ENCODE peak calls at places on chromosomes 4 and X, in six cellular contexts. X, S, G, F, J and V are unnamed samples.

GRCh38 chrX:150693782-150694574 is 782 bp downstream of the MTMR1 start:
- DNase-seq in X (peak; percentile 79), S (no peak), G (peak; percentile 70), F (peak; percentile 93), J (peak; percentile 65), V (peak; percentile 94)

GRCh38 chrX:154378059-154378798 is 866 bp upstream of the EMD start:
- DNase-seq in X (peak; percentile 98), S (no peak), G (peak; percentile 73), F (peak; percentile 35), J (peak; percentile 67), V (no peak)

GRCh38 chr4:52234539-52235174 is 183.6 kb downstream of the SPATA18 start:
- DNase-seq in X (no peak), S (no peak), G (peak; percentile 53), F (no peak), J (no peak), V (no peak)

GRCh38 chrX:46209037-46209436 is 336.2 kb downstream of the ZNF674 start:
- DNase-seq in X (no peak), S (no peak), G (no peak), F (no peak), J (no peak), V (no peak)

GRCh38 chr4:187826725-187827124 is 168.8 kb upstream of the ZFP42 start:
- DNase-seq in X (no peak), S (no peak), G (no peak), F (no peak), J (no peak), V (no peak)

GRCh38 chr4:121989715-121990114 is 37.9 kb upstream of the TRPC3 start:
- DNase-seq in X (no peak), S (no peak), G (no peak), F (no peak), J (no peak), V (no peak)

GRCh38 chrX:124280294-124280902 is 52.1 kb upstream of the TEX13D start:
- DNase-seq in X (no peak), S (no peak), G (no peak), F (no peak), J (no peak), V (no peak)

GRCh38 chrX:38891641-38892413 is 90.6 kb downstream of the MID1IP1 start:
- DNase-seq in X (no peak), S (no peak), G (no peak), F (peak; percentile 69), J (no peak), V (no peak)

GRCh38 chr4:95161781-95162469 is 386.8 kb downstream of the UNC5C start:
- DNase-seq in X (no peak), S (no peak), G (no peak), F (no peak), J (no peak), V (no peak)

GRCh38 chr4:166198921-166199320 is 325.9 kb downstream of the TLL1 start:
- DNase-seq in X (no peak), S (no peak), G (no peak), F (no peak), J (no peak), V (no peak)

GRCh38 chrX:20742106-20742505 is 475.4 kb upstream of the RPS6KA3 start:
- DNase-seq in X (no peak), S (no peak), G (peak; percentile 75), F (no peak), J (no peak), V (no peak)

GRCh38 chr4:764405-765169 is 59.0 kb downstream of the PCGF3 start:
- DNase-seq in X (peak; percentile 26), S (no peak), G (no peak), F (no peak), J (no peak), V (no peak)

GRCh38 chrX:119698835-119699234 is 5.9 kb upstream of the SEPTIN6 start:
- DNase-seq in X (no peak), S (no peak), G (no peak), F (peak; percentile 60), J (no peak), V (no peak)

GRCh38 chr4:129218355-129218754 is 122.4 kb downstream of the C4orf33 start:
- DNase-seq in X (no peak), S (no peak), G (peak; percentile 65), F (no peak), J (peak; percentile 24), V (peak; percentile 65)

GRCh38 chr4:54173281-54173912 is 55.7 kb upstream of the PDGFRA start:
- DNase-seq in X (no peak), S (no peak), G (no peak), F (no peak), J (no peak), V (no peak)

GRCh38 chr4:99574530-99575314 is at the start of gene MTTP:
- DNase-seq in X (no peak), S (no peak), G (no peak), F (peak; percentile 5), J (no peak), V (no peak)

GRCh38 chrX:97252111-97252510 is 368.4 kb downstream of the RPA4 start:
- DNase-seq in X (no peak), S (no peak), G (no peak), F (no peak), J (no peak), V (no peak)

GRCh38 chr4:646460-646859 is 21.1 kb downstream of the PDE6B start:
- DNase-seq in X (peak; percentile 6), S (no peak), G (no peak), F (no peak), J (no peak), V (no peak)

GRCh38 chr4:173025131-173025530 is 143.5 kb upstream of the GALNT7 start:
- DNase-seq in X (no peak), S (no peak), G (peak; percentile 80), F (peak; percentile 78), J (peak; percentile 71), V (peak; percentile 72)

GRCh38 chr4:1249148-1249730 is 309 bp upstream of the CTBP1 start:
- DNase-seq in X (peak; percentile 88), S (peak; percentile 75), G (peak; percentile 88), F (peak; percentile 93), J (peak; percentile 82), V (peak; percentile 85)

GRCh38 chrX:72436010-72436409 is 130.3 kb upstream of the CITED1 start:
- DNase-seq in X (no peak), S (no peak), G (no peak), F (no peak), J (no peak), V (no peak)

GRCh38 chr4:168440442-168441264 is 39.6 kb downstream of the DDX60L start:
- DNase-seq in X (no peak), S (no peak), G (no peak), F (no peak), J (no peak), V (no peak)

DNA sequence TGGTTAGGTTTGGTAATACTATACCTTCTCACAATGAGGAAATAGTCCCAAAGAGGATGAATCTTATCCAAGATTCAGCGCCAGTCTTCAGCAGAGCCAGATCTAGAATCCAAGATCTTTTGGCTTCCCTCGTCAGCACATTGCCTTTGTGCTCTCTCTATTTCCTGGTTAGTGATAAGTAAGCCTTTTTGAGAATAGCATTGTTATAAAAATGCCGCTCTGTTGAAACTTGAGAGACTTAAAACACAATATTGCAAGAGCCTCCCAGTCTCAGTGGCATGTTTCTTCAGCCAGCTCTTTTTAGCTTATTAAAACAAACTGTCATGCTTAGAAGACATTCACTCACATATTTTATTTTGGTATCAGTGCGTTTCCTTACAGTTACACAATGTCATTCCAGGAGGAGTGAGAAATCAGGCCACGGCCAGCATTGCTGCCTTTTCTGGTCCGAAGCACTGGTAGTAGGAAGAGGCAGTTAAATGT is 141.4 kb downstream of the KLHL8 start:
- DNase-seq in X (no peak), S (no peak), G (peak; percentile 84), F (no peak), J (no peak), V (no peak)
- H3K4me3 ChIP-seq in X (no peak overlapping the region), S (no peak overlapping the region), G (no peak overlapping the region), F (no peak overlapping the region), J (no peak overlapping the region), V (no peak overlapping the region)

GRCh38 chr4:55438314-55438713 is 42.6 kb downstream of the TMEM165 start:
- DNase-seq in X (no peak), S (no peak), G (no peak), F (no peak), J (peak; percentile 22), V (no peak)

GRCh38 chr4:55435136-55435535 is 39.4 kb downstream of the TMEM165 start:
- DNase-seq in X (no peak), S (no peak), G (no peak), F (no peak), J (no peak), V (no peak)

GRCh38 chr4:55439023-55439422 is 43.3 kb downstream of the TMEM165 start:
- DNase-seq in X (no peak), S (no peak), G (no peak), F (no peak), J (no peak), V (no peak)

GRCh38 chr4:55437356-55437796 is 41.6 kb downstream of the TMEM165 start:
- DNase-seq in X (peak; percentile 39), S (no peak), G (no peak), F (no peak), J (peak; percentile 46), V (no peak)

DNA sequence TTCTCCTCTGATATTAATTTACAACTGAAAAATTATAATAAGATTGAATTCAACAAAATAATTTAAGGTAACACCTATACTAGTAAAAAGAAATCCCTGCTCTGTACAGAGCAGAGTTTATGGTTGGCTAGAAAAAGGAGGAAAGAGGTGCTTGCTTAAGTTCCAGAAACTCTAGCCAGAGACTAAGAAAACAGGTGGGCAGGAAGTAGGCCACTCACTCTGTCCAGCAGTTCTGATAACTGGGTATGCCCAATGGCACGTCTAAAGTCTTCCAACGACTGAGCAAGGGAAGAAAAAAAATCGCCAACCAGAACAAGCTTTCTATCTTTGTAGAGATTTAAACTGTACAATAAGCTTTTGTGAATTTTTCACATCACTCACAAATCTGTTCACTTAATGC is 42.1 kb downstream of the TMEM165 start:
- DNase-seq in X (no peak), S (no peak), G (no peak), F (no peak), J (no peak), V (no peak)
- H3K27ac ChIP-seq in X (peak overlapping the region; percentile 67), S (no peak overlapping the region), G (no peak overlapping the region), F (no peak overlapping the region), J (peak overlapping the region; percentile 64), V (no peak overlapping the region)

GRCh38 chr4:4419896-4420295 is 33.0 kb downstream of the NSG1 start:
- DNase-seq in X (no peak), S (no peak), G (peak; percentile 39), F (no peak), J (no peak), V (no peak)
- TF ChIP-seq CTCF in X (no peak), S (no peak), G (no peak), F (no peak), J (no peak), V (no peak)

GRCh38 chr4:25656031-25656430 is 380 bp downstream of the SLC34A2 start:
- DNase-seq in X (no peak), S (no peak), G (no peak), F (no peak), J (no peak), V (no peak)
- H3K4me3 ChIP-seq in X (peak overlapping the region; percentile 33), S (peak overlapping the region; percentile 44), G (no peak overlapping the region), F (no peak overlapping the region), J (no peak overlapping the region), V (no peak overlapping the region)

DNA sequence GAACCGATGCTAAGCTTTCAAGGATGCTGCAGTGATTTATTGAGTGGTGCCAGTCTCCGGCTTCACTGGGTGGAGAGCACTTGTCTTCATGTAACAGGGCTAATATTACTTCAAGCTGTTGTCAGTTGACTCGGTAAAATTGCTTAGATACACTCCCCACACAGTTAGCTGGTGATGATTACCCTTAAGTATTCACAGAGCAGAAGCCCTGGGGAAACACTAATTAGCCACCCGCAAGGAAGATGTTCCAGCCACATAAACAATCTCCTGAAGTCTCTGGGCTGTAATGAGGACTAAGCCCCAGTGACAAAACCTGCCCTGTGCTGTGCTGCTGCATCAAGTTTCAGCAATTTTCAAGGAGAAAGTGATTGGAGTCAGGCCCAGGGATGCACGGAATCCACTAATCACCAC is 37.3 kb upstream of the GK2 start:
- DNase-seq in X (no peak), S (no peak), G (no peak), F (no peak), J (no peak), V (peak; percentile 16)
- H3K27ac ChIP-seq in X (no peak overlapping the region), S (no peak overlapping the region), G (no peak overlapping the region), F (no peak overlapping the region), J (no peak overlapping the region), V (no peak overlapping the region)